ENCODE peak calls at places on chromosomes 13 and 19, in ten cellular contexts. One of them, this sample, is unnamed.

GRCh38 chr19:2426661-2427322 is 594 bp downstream of the TIMM13 start:
- ATAC-seq in Panc1: peak; percentile 28
- ATAC-seq in RWPE2: peak; percentile 15
- ATAC-seq in activated CD8-positive, alpha-beta memory T cell treated with anti-CD3 and anti-CD28 coated beads, Interleukin-2, amount 10 ng/mL, durations not matched to agents 7 days and 5 days: peak; percentile 29
- ATAC-seq in T-cell: no peak
- ATAC-seq in T-helper 17 cell: peak; percentile 8
- ATAC-seq in body of pancreas: no peak
- ATAC-seq in stimulated activated effector memory CD8-positive, alpha-beta T cell treated with anti-CD3 and anti-CD28 coated beads, Interleukin-12 subunit alpha, Interleukin-12 subunit beta, amount 100 ng/mL, for 72 hours: peak; percentile 1
- ATAC-seq in K562: peak; percentile 67
- ATAC-seq in left cardiac atrium: peak; percentile 28
- ATAC-seq in this sample: peak; percentile 22

GRCh38 chr13:76471486-76471885 is 414.7 kb downstream of the KCTD12 start:
- ATAC-seq in Panc1: no peak
- ATAC-seq in activated CD8-positive, alpha-beta memory T cell treated with anti-CD3 and anti-CD28 coated beads, Interleukin-2, amount 10 ng/mL, durations not matched to agents 7 days and 5 days: no peak
- ATAC-seq in RWPE2: no peak
- ATAC-seq in stimulated activated effector memory CD8-positive, alpha-beta T cell treated with anti-CD3 and anti-CD28 coated beads, Interleukin-12 subunit alpha, Interleukin-12 subunit beta, amount 100 ng/mL, for 72 hours: no peak
- ATAC-seq in left cardiac atrium: no peak
- ATAC-seq in T-helper 17 cell: no peak
- ATAC-seq in T-cell: no peak
- ATAC-seq in K562: no peak
- ATAC-seq in body of pancreas: no peak
- ATAC-seq in this sample: no peak

GRCh38 chr13:44276061-44276460 is 97.6 kb upstream of the SERP2 start:
- ATAC-seq in T-helper 17 cell: peak; percentile 25
- ATAC-seq in stimulated activated effector memory CD8-positive, alpha-beta T cell treated with anti-CD3 and anti-CD28 coated beads, Interleukin-12 subunit alpha, Interleukin-12 subunit beta, amount 100 ng/mL, for 72 hours: no peak
- ATAC-seq in K562: no peak
- ATAC-seq in T-cell: no peak
- ATAC-seq in activated CD8-positive, alpha-beta memory T cell treated with anti-CD3 and anti-CD28 coated beads, Interleukin-2, amount 10 ng/mL, durations not matched to agents 7 days and 5 days: no peak
- ATAC-seq in Panc1: no peak
- ATAC-seq in RWPE2: no peak
- ATAC-seq in left cardiac atrium: no peak
- ATAC-seq in body of pancreas: no peak
- ATAC-seq in this sample: no peak

GRCh38 chr13:58792854-58793253 is 1161.3 kb downstream of the PCDH17 start:
- ATAC-seq in body of pancreas: no peak
- ATAC-seq in activated CD8-positive, alpha-beta memory T cell treated with anti-CD3 and anti-CD28 coated beads, Interleukin-2, amount 10 ng/mL, durations not matched to agents 7 days and 5 days: no peak
- ATAC-seq in RWPE2: no peak
- ATAC-seq in T-helper 17 cell: no peak
- ATAC-seq in K562: no peak
- ATAC-seq in T-cell: no peak
- ATAC-seq in left cardiac atrium: peak; percentile 84
- ATAC-seq in Panc1: no peak
- ATAC-seq in stimulated activated effector memory CD8-positive, alpha-beta T cell treated with anti-CD3 and anti-CD28 coated beads, Interleukin-12 subunit alpha, Interleukin-12 subunit beta, amount 100 ng/mL, for 72 hours: no peak
- ATAC-seq in this sample: no peak

GRCh38 chr13:44921931-44922758 is 67.1 kb downstream of the NUFIP1 start:
- ATAC-seq in K562: no peak
- ATAC-seq in RWPE2: peak; percentile 74
- ATAC-seq in T-cell: no peak
- ATAC-seq in left cardiac atrium: peak; percentile 56
- ATAC-seq in T-helper 17 cell: no peak
- ATAC-seq in body of pancreas: peak; percentile 10
- ATAC-seq in activated CD8-positive, alpha-beta memory T cell treated with anti-CD3 and anti-CD28 coated beads, Interleukin-2, amount 10 ng/mL, durations not matched to agents 7 days and 5 days: no peak
- ATAC-seq in stimulated activated effector memory CD8-positive, alpha-beta T cell treated with anti-CD3 and anti-CD28 coated beads, Interleukin-12 subunit alpha, Interleukin-12 subunit beta, amount 100 ng/mL, for 72 hours: no peak
- ATAC-seq in Panc1: peak; percentile 44
- ATAC-seq in this sample: peak; percentile 68

GRCh38 chr19:4867534-4868285 is at the start of gene PLIN3:
- ATAC-seq in left cardiac atrium: peak; percentile 98
- ATAC-seq in T-helper 17 cell: peak; percentile 94
- ATAC-seq in T-cell: peak; percentile 96
- ATAC-seq in Panc1: peak; percentile 88
- ATAC-seq in body of pancreas: peak; percentile 96
- ATAC-seq in RWPE2: peak; percentile 82
- ATAC-seq in stimulated activated effector memory CD8-positive, alpha-beta T cell treated with anti-CD3 and anti-CD28 coated beads, Interleukin-12 subunit alpha, Interleukin-12 subunit beta, amount 100 ng/mL, for 72 hours: peak; percentile 90
- ATAC-seq in activated CD8-positive, alpha-beta memory T cell treated with anti-CD3 and anti-CD28 coated beads, Interleukin-2, amount 10 ng/mL, durations not matched to agents 7 days and 5 days: peak; percentile 94
- ATAC-seq in K562: peak; percentile 92
- ATAC-seq in this sample: peak; percentile 95

GRCh38 chr19:30897034-30897433 is 452.2 kb downstream of the TSHZ3 start:
- ATAC-seq in RWPE2: no peak
- ATAC-seq in left cardiac atrium: no peak
- ATAC-seq in stimulated activated effector memory CD8-positive, alpha-beta T cell treated with anti-CD3 and anti-CD28 coated beads, Interleukin-12 subunit alpha, Interleukin-12 subunit beta, amount 100 ng/mL, for 72 hours: no peak
- ATAC-seq in body of pancreas: no peak
- ATAC-seq in Panc1: no peak
- ATAC-seq in activated CD8-positive, alpha-beta memory T cell treated with anti-CD3 and anti-CD28 coated beads, Interleukin-2, amount 10 ng/mL, durations not matched to agents 7 days and 5 days: no peak
- ATAC-seq in K562: no peak
- ATAC-seq in T-helper 17 cell: no peak
- ATAC-seq in T-cell: no peak
- ATAC-seq in this sample: no peak

GRCh38 chr13:98834254-98834960 is 81.9 kb upstream of the SLC15A1 start:
- ATAC-seq in Panc1: no peak
- ATAC-seq in body of pancreas: no peak
- ATAC-seq in stimulated activated effector memory CD8-positive, alpha-beta T cell treated with anti-CD3 and anti-CD28 coated beads, Interleukin-12 subunit alpha, Interleukin-12 subunit beta, amount 100 ng/mL, for 72 hours: no peak
- ATAC-seq in T-helper 17 cell: no peak
- ATAC-seq in activated CD8-positive, alpha-beta memory T cell treated with anti-CD3 and anti-CD28 coated beads, Interleukin-2, amount 10 ng/mL, durations not matched to agents 7 days and 5 days: no peak
- ATAC-seq in left cardiac atrium: no peak
- ATAC-seq in RWPE2: peak; percentile 36
- ATAC-seq in T-cell: no peak
- ATAC-seq in K562: no peak
- ATAC-seq in this sample: peak; percentile 51

GRCh38 chr13:49560270-49561063 is 24.9 kb downstream of the RCBTB1 start:
- ATAC-seq in T-helper 17 cell: no peak
- ATAC-seq in RWPE2: peak; percentile 48
- ATAC-seq in Panc1: no peak
- ATAC-seq in K562: peak; percentile 37
- ATAC-seq in body of pancreas: peak; percentile 83
- ATAC-seq in left cardiac atrium: peak; percentile 61
- ATAC-seq in activated CD8-positive, alpha-beta memory T cell treated with anti-CD3 and anti-CD28 coated beads, Interleukin-2, amount 10 ng/mL, durations not matched to agents 7 days and 5 days: no peak
- ATAC-seq in T-cell: peak; percentile 37
- ATAC-seq in stimulated activated effector memory CD8-positive, alpha-beta T cell treated with anti-CD3 and anti-CD28 coated beads, Interleukin-12 subunit alpha, Interleukin-12 subunit beta, amount 100 ng/mL, for 72 hours: no peak
- ATAC-seq in this sample: no peak

GRCh38 chr19:51368366-51369282 is at the start of gene CLDND2:
- ATAC-seq in Panc1: no peak
- ATAC-seq in body of pancreas: no peak
- ATAC-seq in stimulated activated effector memory CD8-positive, alpha-beta T cell treated with anti-CD3 and anti-CD28 coated beads, Interleukin-12 subunit alpha, Interleukin-12 subunit beta, amount 100 ng/mL, for 72 hours: peak; percentile 1
- ATAC-seq in T-cell: no peak
- ATAC-seq in left cardiac atrium: no peak
- ATAC-seq in RWPE2: no peak
- ATAC-seq in K562: no peak
- ATAC-seq in T-helper 17 cell: no peak
- ATAC-seq in activated CD8-positive, alpha-beta memory T cell treated with anti-CD3 and anti-CD28 coated beads, Interleukin-2, amount 10 ng/mL, durations not matched to agents 7 days and 5 days: peak; percentile 0
- ATAC-seq in this sample: no peak

GRCh38 chr19:23769691-23770468 is 11.2 kb upstream of the ZNF681 start:
- ATAC-seq in body of pancreas: peak; percentile 12
- ATAC-seq in T-helper 17 cell: no peak
- ATAC-seq in stimulated activated effector memory CD8-positive, alpha-beta T cell treated with anti-CD3 and anti-CD28 coated beads, Interleukin-12 subunit alpha, Interleukin-12 subunit beta, amount 100 ng/mL, for 72 hours: no peak
- ATAC-seq in Panc1: no peak
- ATAC-seq in K562: no peak
- ATAC-seq in left cardiac atrium: no peak
- ATAC-seq in RWPE2: peak; percentile 34
- ATAC-seq in T-cell: no peak
- ATAC-seq in activated CD8-positive, alpha-beta memory T cell treated with anti-CD3 and anti-CD28 coated beads, Interleukin-2, amount 10 ng/mL, durations not matched to agents 7 days and 5 days: no peak
- ATAC-seq in this sample: peak; percentile 83

GRCh38 chr19:55563261-55563690 is 17.4 kb downstream of the ZNF579 start:
- ATAC-seq in T-helper 17 cell: no peak
- ATAC-seq in Panc1: peak; percentile 82
- ATAC-seq in T-cell: no peak
- ATAC-seq in left cardiac atrium: peak; percentile 94
- ATAC-seq in K562: peak; percentile 44
- ATAC-seq in body of pancreas: peak; percentile 85
- ATAC-seq in RWPE2: no peak
- ATAC-seq in stimulated activated effector memory CD8-positive, alpha-beta T cell treated with anti-CD3 and anti-CD28 coated beads, Interleukin-12 subunit alpha, Interleukin-12 subunit beta, amount 100 ng/mL, for 72 hours: no peak
- ATAC-seq in activated CD8-positive, alpha-beta memory T cell treated with anti-CD3 and anti-CD28 coated beads, Interleukin-2, amount 10 ng/mL, durations not matched to agents 7 days and 5 days: no peak
- ATAC-seq in this sample: peak; percentile 18

GRCh38 chr19:30373593-30373992 is 1.4 kb downstream of the ZNF536 start:
- ATAC-seq in Panc1: no peak
- ATAC-seq in stimulated activated effector memory CD8-positive, alpha-beta T cell treated with anti-CD3 and anti-CD28 coated beads, Interleukin-12 subunit alpha, Interleukin-12 subunit beta, amount 100 ng/mL, for 72 hours: no peak
- ATAC-seq in K562: no peak
- ATAC-seq in T-cell: no peak
- ATAC-seq in left cardiac atrium: no peak
- ATAC-seq in body of pancreas: no peak
- ATAC-seq in RWPE2: no peak
- ATAC-seq in T-helper 17 cell: no peak
- ATAC-seq in activated CD8-positive, alpha-beta memory T cell treated with anti-CD3 and anti-CD28 coated beads, Interleukin-2, amount 10 ng/mL, durations not matched to agents 7 days and 5 days: no peak
- ATAC-seq in this sample: no peak

GRCh38 chr13:48264052-48264451 is 31.0 kb downstream of the ITM2B start:
- ATAC-seq in T-cell: no peak
- ATAC-seq in body of pancreas: no peak
- ATAC-seq in RWPE2: no peak
- ATAC-seq in K562: no peak
- ATAC-seq in T-helper 17 cell: no peak
- ATAC-seq in activated CD8-positive, alpha-beta memory T cell treated with anti-CD3 and anti-CD28 coated beads, Interleukin-2, amount 10 ng/mL, durations not matched to agents 7 days and 5 days: no peak
- ATAC-seq in Panc1: no peak
- ATAC-seq in stimulated activated effector memory CD8-positive, alpha-beta T cell treated with anti-CD3 and anti-CD28 coated beads, Interleukin-12 subunit alpha, Interleukin-12 subunit beta, amount 100 ng/mL, for 72 hours: no peak
- ATAC-seq in left cardiac atrium: no peak
- ATAC-seq in this sample: no peak

GRCh38 chr19:1177322-1178114 is 3.5 kb upstream of the SBNO2 start:
- ATAC-seq in left cardiac atrium: peak; percentile 6
- ATAC-seq in T-cell: no peak
- ATAC-seq in activated CD8-positive, alpha-beta memory T cell treated with anti-CD3 and anti-CD28 coated beads, Interleukin-2, amount 10 ng/mL, durations not matched to agents 7 days and 5 days: no peak
- ATAC-seq in Panc1: peak; percentile 69
- ATAC-seq in stimulated activated effector memory CD8-positive, alpha-beta T cell treated with anti-CD3 and anti-CD28 coated beads, Interleukin-12 subunit alpha, Interleukin-12 subunit beta, amount 100 ng/mL, for 72 hours: no peak
- ATAC-seq in K562: no peak
- ATAC-seq in T-helper 17 cell: no peak
- ATAC-seq in RWPE2: peak; percentile 77
- ATAC-seq in body of pancreas: no peak
- ATAC-seq in this sample: no peak